ENCODE peak calls at places on chromosomes 7 and 10, in six cellular contexts. N is H1, D is transverse colon, A is sigmoid colon, L is GM12892, T is spleen. H is an unnamed sample.

GRCh38 chr7:33736521-33737221 is 168.7 kb upstream of the BMPER start:
- DNase-seq in N (no peak), D (no peak), A (no peak), L (no peak), T (no peak), H (no peak)

GRCh38 chr10:78442836-78443550 is 409.3 kb downstream of the RPS24 start:
- DNase-seq in N (no peak), D (no peak), T (no peak), A (peak; percentile 47), L (no peak), H (no peak)

GRCh38 chr7:145036592-145037386 is 200.9 kb upstream of the TPK1 start:
- DNase-seq in T (no peak), L (no peak), A (no peak), D (no peak), N (peak; percentile 21), H (no peak)

GRCh38 chr10:43361532-43362190 is 9.8 kb upstream of the FXYD4 start:
- DNase-seq in T (no peak), D (no peak), L (no peak), N (no peak), A (no peak), H (no peak)

GRCh38 chr7:1106063-1106782 is 18.3 kb downstream of the GPER1 start:
- DNase-seq in L (no peak), A (no peak), T (peak; percentile 70), N (no peak), D (no peak), H (no peak)

GRCh38 chr7:40604601-40605438 is 470.0 kb downstream of the SUGCT start:
- DNase-seq in N (peak; percentile 51), A (peak; percentile 60), L (peak; percentile 1), D (peak; percentile 22), T (peak; percentile 85), H (no peak)

GRCh38 chr7:78066599-78066998 is 268.0 kb downstream of the PHTF2 start:
- DNase-seq in A (no peak), T (no peak), D (no peak), L (no peak), N (no peak), H (no peak)

GRCh38 chr7:27910341-27910740 is 170.4 kb downstream of the TAX1BP1 start:
- DNase-seq in N (peak; percentile 61), L (no peak), A (no peak), D (no peak), T (no peak), H (no peak)

GRCh38 chr10:20233423-20233822 is 417.2 kb downstream of the PLXDC2 start:
- DNase-seq in L (no peak), N (no peak), T (no peak), A (no peak), D (no peak), H (no peak)

GRCh38 chr10:132679217-132679595 is 106.7 kb downstream of the NKX6-2 start:
- DNase-seq in T (peak; percentile 68), L (no peak), D (no peak), A (peak; percentile 39), N (no peak), H (no peak)

GRCh38 chr10:121947931-121948330 is 20.1 kb upstream of the ATE1 start:
- DNase-seq in D (no peak), T (no peak), L (no peak), N (no peak), A (no peak), H (no peak)

DNA sequence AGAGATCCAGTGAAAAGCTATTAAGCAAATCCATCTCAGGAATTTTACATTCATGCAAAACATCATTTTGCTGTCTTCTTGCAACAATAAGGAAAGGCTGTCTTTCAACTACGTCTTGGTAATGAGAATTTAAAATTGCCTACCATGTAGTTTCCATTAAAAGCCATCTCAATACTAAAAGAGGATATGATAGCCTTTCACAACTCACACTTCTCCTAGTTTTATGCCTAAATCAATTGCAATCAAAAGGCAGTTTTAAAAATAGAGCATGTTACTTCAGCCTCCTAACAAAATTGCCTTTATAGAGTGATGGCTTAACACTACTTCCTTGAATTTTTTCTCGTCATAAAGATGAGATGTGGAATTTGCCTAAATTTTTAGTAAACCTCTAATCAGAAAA is 22.6 kb downstream of the MACC1 start:
- DNase-seq in L (no peak), A (no peak), T (no peak), D (no peak), N (no peak), H (no peak)
- TF ChIP-seq POLR2AphosphoS5 in L (no peak), A (no peak), T (no peak), D (no peak), N (no peak), H (no peak)

GRCh38 chr7:148940702-148941597 is 56.9 kb upstream of the EZH2 start:
- DNase-seq in D (peak; percentile 82), N (no peak), L (peak; percentile 56), T (peak; percentile 93), A (peak; percentile 90), H (peak; percentile 45)
- TF ChIP-seq POLR2A in D (peak; percentile 31), N (no peak), L (peak; percentile 67), T (no peak), A (no peak), H (peak; percentile 39)

GRCh38 chr10:110852255-110852896 is 19.4 kb upstream of the PDCD4 start:
- DNase-seq in N (no peak), T (no peak), D (no peak), L (no peak), A (peak; percentile 36), H (no peak)
- TF ChIP-seq POLR2AphosphoS5 in N (no peak), T (no peak), D (peak; percentile 53), L (no peak), A (no peak), H (no peak)

GRCh38 chr10:114256822-114257221 is 17.8 kb downstream of the VWA2 start:
- DNase-seq in L (no peak), N (no peak), T (no peak), A (no peak), D (no peak), H (no peak)

GRCh38 chr10:114257488-114257887 is 18.4 kb downstream of the VWA2 start:
- DNase-seq in A (no peak), L (no peak), T (no peak), D (no peak), N (no peak), H (no peak)

GRCh38 chr10:114260366-114260765 is 21.3 kb downstream of the VWA2 start:
- DNase-seq in T (no peak), N (no peak), A (no peak), D (no peak), L (no peak), H (no peak)

GRCh38 chr10:114259825-114260224 is 20.8 kb downstream of the VWA2 start:
- DNase-seq in A (no peak), D (no peak), T (peak; percentile 62), L (no peak), N (no peak), H (no peak)

GRCh38 chr10:114258274-114258840 is 19.3 kb downstream of the VWA2 start:
- DNase-seq in D (peak; percentile 32), A (no peak), L (no peak), N (no peak), T (no peak), H (no peak)
- TF ChIP-seq POLR2A in D (no peak), A (no peak), L (no peak), N (no peak), T (no peak), H (no peak)

GRCh38 chr7:125357681-125358440 is 428.2 kb upstream of the POT1 start:
- DNase-seq in A (no peak), N (no peak), L (no peak), T (no peak), D (no peak), H (no peak)

GRCh38 chr7:125358551-125359167 is 429.0 kb upstream of the POT1 start:
- DNase-seq in L (no peak), T (no peak), D (no peak), N (no peak), A (no peak), H (no peak)

GRCh38 chr7:125355899-125356298 is 426.3 kb upstream of the POT1 start:
- DNase-seq in N (no peak), T (no peak), A (no peak), D (no peak), L (no peak), H (no peak)
- TF ChIP-seq POLR2AphosphoS5 in N (no peak), T (no peak), A (no peak), D (no peak), L (no peak), H (no peak)

DNA sequence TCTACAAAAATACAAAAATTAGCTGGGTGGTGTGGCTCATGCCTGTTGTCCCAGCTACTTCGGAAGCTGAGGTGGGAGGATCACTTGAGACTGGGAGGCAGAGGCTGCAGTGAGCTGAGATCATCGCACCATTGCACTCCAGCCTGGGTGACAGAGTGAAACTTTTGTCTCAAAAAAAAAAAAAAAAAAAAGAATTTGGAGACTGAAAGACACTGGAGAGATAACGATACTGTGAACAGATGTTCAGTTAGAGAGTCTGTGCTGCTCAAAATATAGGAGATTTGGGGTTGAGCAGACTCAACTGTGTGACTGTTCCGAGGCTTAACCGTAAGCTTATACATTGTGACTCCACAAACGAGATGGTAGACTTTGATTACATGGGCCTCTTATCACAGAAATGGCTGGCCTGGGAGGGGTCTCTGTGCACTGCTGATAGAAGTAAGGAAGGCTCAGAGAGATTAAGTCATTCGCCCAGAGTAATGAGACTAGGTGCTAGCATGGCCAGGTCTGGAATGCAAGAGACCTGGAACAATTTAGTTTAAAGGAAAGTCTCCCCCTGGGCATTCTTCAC is 19.4 kb downstream of the WBP1L start:
- DNase-seq in A (no peak), L (no peak), T (no peak), N (no peak), D (no peak), H (no peak)
- TF ChIP-seq POLR2A in A (no peak), L (no peak), T (no peak), N (no peak), D (no peak), H (no peak)

GRCh38 chr7:95529701-95530100 is 44.0 kb downstream of the ASB4 start:
- DNase-seq in T (no peak), A (no peak), N (no peak), L (no peak), D (no peak), H (no peak)

GRCh38 chr7:95525503-95525902 is 39.8 kb downstream of the ASB4 start:
- DNase-seq in T (no peak), D (no peak), A (no peak), L (no peak), N (no peak), H (no peak)

GRCh38 chr7:95527776-95528250 is 42.1 kb downstream of the ASB4 start:
- DNase-seq in A (peak; percentile 66), L (no peak), D (no peak), T (peak; percentile 76), N (no peak), H (no peak)

GRCh38 chr7:95526128-95526738 is 40.5 kb downstream of the ASB4 start:
- DNase-seq in L (no peak), T (no peak), A (no peak), N (no peak), D (no peak), H (no peak)

DNA sequence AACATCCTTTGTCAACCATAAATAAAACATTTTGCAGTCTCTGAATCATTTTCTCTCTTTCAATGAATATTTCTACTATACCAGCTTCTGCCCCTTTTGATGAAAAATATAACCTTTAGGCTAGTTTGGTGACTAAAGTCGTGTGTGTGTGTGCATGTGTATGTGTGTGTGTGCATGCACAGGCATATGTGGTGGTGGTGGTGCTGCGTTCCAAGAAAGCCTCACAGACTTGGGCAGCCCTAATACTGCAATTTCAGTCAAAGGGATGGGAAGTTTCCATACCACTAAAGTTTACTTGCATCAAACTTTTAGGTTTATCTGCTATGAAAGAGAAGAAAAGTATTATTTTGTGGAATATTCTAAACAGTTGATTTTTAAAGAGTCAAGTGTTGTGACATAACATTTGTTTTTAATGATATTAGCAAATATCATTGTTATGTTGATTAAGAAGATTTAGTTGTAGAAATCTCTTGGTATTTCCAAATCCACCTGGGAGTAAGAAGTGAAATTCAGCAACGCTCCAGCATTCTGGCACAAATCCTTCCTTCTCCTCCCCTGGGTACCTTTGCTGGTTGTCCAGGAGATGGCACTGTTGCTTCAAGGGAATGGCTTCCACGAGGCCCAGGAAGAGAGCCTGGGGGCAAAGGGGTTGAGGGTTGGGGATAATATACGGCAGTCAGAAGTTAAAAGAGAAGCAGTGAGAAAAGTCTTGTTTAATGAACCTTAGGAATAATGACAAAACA is 41.5 kb downstream of the ASB4 start:
- DNase-seq in N (no peak), L (no peak), A (peak; percentile 74), D (peak; percentile 48), T (peak; percentile 61), H (peak; percentile 17)
- TF ChIP-seq POLR2AphosphoS5 in N (no peak), L (no peak), A (no peak), D (no peak), T (no peak), H (no peak)

H was measured in GM12891.